ENCODE peak calls at places on chromosomes 1 and 21, in seven cellular contexts. One of them, this sample, is unnamed. For H3K36me3, the result is how much of the 10 kb centered on the place peaks cover.

GRCh38 chr1:225866061-225866844 is 15.9 kb downstream of the TMEM63A start:
- DNase-seq in HCT116: no peak
- DNase-seq in endodermal cell: no peak
- DNase-seq in Peyer's patch: peak
- DNase-seq in kidney epithelial cell: no peak
- DNase-seq in mammary epithelial cell: no peak
- DNase-seq in stomach: no peak
- DNase-seq in this sample: no peak

GRCh38 chr1:240946926-240947325 is 335.0 kb upstream of the GREM2 start:
- DNase-seq in Peyer's patch: no peak
- DNase-seq in kidney epithelial cell: no peak
- DNase-seq in mammary epithelial cell: no peak
- DNase-seq in HCT116: no peak
- DNase-seq in stomach: no peak
- DNase-seq in endodermal cell: peak
- DNase-seq in this sample: no peak

GRCh38 chr1:204713541-204713940 is 28.0 kb upstream of the LRRN2 start:
- DNase-seq in mammary epithelial cell: no peak
- DNase-seq in endodermal cell: no peak
- DNase-seq in stomach: no peak
- DNase-seq in HCT116: no peak
- DNase-seq in kidney epithelial cell: no peak
- DNase-seq in Peyer's patch: no peak
- DNase-seq in this sample: no peak

GRCh38 chr21:41052820-41053555 is 115.0 kb upstream of the BACE2 start:
- DNase-seq in endodermal cell: no peak
- DNase-seq in stomach: no peak
- DNase-seq in kidney epithelial cell: no peak
- DNase-seq in HCT116: no peak
- DNase-seq in mammary epithelial cell: no peak
- DNase-seq in Peyer's patch: no peak
- DNase-seq in this sample: no peak

GRCh38 chr21:42799516-42799915 is 79.8 kb downstream of the WDR4 start:
- DNase-seq in Peyer's patch: no peak
- DNase-seq in kidney epithelial cell: no peak
- DNase-seq in stomach: no peak
- DNase-seq in mammary epithelial cell: peak
- DNase-seq in endodermal cell: peak
- DNase-seq in HCT116: no peak
- DNase-seq in this sample: no peak

GRCh38 chr1:27521336-27522147 is 31.6 kb upstream of the WASF2 start:
- DNase-seq in endodermal cell: no peak
- DNase-seq in kidney epithelial cell: no peak
- DNase-seq in stomach: no peak
- DNase-seq in Peyer's patch: no peak
- DNase-seq in mammary epithelial cell: no peak
- DNase-seq in HCT116: no peak
- DNase-seq in this sample: no peak

GRCh38 chr1:202319381-202320080 is 22.2 kb downstream of the UBE2T start:
- DNase-seq in HCT116: no peak
- DNase-seq in stomach: no peak
- DNase-seq in mammary epithelial cell: peak
- DNase-seq in Peyer's patch: no peak
- DNase-seq in kidney epithelial cell: no peak
- DNase-seq in endodermal cell: no peak
- DNase-seq in this sample: no peak

GRCh38 chr1:222923506-222923905 is 108.7 kb downstream of the DISP1 start:
- DNase-seq in HCT116: no peak
- DNase-seq in endodermal cell: no peak
- DNase-seq in kidney epithelial cell: no peak
- DNase-seq in mammary epithelial cell: no peak
- DNase-seq in stomach: no peak
- DNase-seq in Peyer's patch: no peak
- DNase-seq in this sample: no peak

GRCh38 chr1:158121604-158122254 is 59.0 kb upstream of the CD1D start:
- DNase-seq in endodermal cell: peak
- DNase-seq in stomach: no peak
- DNase-seq in kidney epithelial cell: no peak
- DNase-seq in Peyer's patch: peak
- DNase-seq in HCT116: peak
- DNase-seq in mammary epithelial cell: peak
- DNase-seq in this sample: no peak

DNA sequence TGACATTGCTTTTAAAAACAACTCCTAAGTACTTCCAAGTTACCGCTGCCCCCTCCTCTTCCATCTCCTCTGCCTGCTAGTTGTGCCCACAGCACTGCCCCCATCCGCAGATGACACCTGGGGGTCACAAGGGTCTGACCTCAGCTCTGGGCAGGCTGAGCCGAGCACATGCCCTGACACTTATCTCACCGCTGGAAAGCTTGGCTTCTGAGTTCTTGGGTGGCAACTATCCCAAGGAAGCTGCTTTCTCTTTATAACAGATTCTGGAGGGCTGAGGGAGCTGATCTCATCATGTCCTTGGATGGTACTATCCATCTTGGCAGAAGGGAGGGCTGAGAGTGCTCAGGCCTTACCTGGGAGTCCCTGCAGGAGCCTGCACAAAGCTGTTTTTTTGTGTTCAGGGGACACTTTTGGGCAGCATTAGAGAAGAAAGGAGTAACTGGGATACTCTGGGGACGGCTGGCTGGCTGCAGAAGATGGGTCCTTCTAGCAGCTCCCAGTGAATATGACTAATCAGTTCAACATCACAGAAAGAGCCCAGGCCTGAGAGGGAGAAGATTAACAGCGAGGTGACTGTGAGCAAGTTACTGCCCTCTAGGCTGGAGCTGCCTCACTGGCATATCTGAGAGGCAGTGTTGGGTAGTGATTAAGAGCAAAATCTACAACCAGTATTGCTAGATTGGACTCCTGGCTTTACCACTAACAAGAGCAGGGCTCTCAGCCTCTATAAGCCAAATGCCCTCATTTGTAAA is 71.6 kb downstream of the PLXNA2 start:
- DNase-seq in stomach: no peak
- DNase-seq in kidney epithelial cell: no peak
- DNase-seq in Peyer's patch: no peak
- DNase-seq in HCT116: no peak
- DNase-seq in mammary epithelial cell: no peak
- DNase-seq in endodermal cell: no peak
- DNase-seq in this sample: no peak
- H3K36me3 ChIP-seq in stomach: under half
- H3K36me3 ChIP-seq in kidney epithelial cell: under half
- H3K36me3 ChIP-seq in Peyer's patch: under half
- H3K36me3 ChIP-seq in HCT116: under half
- H3K36me3 ChIP-seq in mammary epithelial cell: under half
- H3K36me3 ChIP-seq in endodermal cell: half or more
- H3K36me3 ChIP-seq in this sample: under half

DNA sequence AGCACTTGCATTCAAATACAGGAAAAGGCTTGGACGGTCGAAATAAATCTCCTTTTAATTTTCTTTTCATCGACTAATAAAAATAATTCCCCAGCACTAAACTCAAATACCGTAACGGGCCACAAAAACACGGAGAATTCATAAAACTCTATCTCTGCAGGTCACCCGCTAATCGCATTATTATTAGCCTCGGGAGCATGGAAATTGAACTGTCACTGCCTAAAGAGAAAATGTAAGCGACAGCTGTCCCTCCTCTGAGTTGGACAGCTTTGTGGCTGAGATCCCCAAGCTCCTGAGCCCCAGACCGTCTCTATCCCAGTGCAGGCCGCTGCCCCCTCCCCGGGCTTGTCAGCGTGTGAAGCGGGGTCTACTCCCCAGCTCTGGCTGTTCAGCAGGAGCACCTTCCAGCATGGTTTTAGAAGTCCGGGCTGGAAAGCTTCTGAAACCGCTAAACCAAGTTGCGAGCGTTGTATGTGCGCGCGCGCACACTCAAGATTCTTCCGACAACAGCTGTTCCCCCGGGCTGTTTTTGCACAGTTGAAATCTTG is 1.8 kb downstream of the TBX15 start:
- DNase-seq in Peyer's patch: no peak
- DNase-seq in stomach: no peak
- DNase-seq in HCT116: no peak
- DNase-seq in mammary epithelial cell: no peak
- DNase-seq in kidney epithelial cell: no peak
- DNase-seq in endodermal cell: peak
- DNase-seq in this sample: no peak
- H3K4me3 ChIP-seq in Peyer's patch: no peak
- H3K4me3 ChIP-seq in stomach: no peak
- H3K4me3 ChIP-seq in HCT116: no peak
- H3K4me3 ChIP-seq in mammary epithelial cell: no peak
- H3K4me3 ChIP-seq in kidney epithelial cell: no peak
- H3K4me3 ChIP-seq in endodermal cell: peak
- H3K4me3 ChIP-seq in this sample: peak

GRCh38 chr1:87330954-87331318 is 2.3 kb downstream of the LMO4 start:
- DNase-seq in stomach: no peak
- DNase-seq in HCT116: no peak
- DNase-seq in Peyer's patch: no peak
- DNase-seq in mammary epithelial cell: no peak
- DNase-seq in endodermal cell: peak
- DNase-seq in kidney epithelial cell: no peak
- DNase-seq in this sample: no peak

GRCh38 chr1:87330201-87330953 is 1.7 kb downstream of the LMO4 start:
- DNase-seq in kidney epithelial cell: no peak
- DNase-seq in Peyer's patch: peak
- DNase-seq in endodermal cell: peak
- DNase-seq in stomach: peak
- DNase-seq in mammary epithelial cell: peak
- DNase-seq in HCT116: no peak
- DNase-seq in this sample: no peak

GRCh38 chr1:87333692-87334347 is 5.1 kb downstream of the LMO4 start:
- DNase-seq in HCT116: no peak
- DNase-seq in kidney epithelial cell: no peak
- DNase-seq in endodermal cell: no peak
- DNase-seq in Peyer's patch: no peak
- DNase-seq in mammary epithelial cell: no peak
- DNase-seq in stomach: no peak
- DNase-seq in this sample: no peak

GRCh38 chr1:87329756-87330200 is 1.1 kb downstream of the LMO4 start:
- DNase-seq in HCT116: no peak
- DNase-seq in mammary epithelial cell: no peak
- DNase-seq in stomach: no peak
- DNase-seq in kidney epithelial cell: no peak
- DNase-seq in Peyer's patch: no peak
- DNase-seq in endodermal cell: no peak
- DNase-seq in this sample: no peak

GRCh38 chr1:87331319-87332269 is 2.9 kb downstream of the LMO4 start:
- DNase-seq in stomach: peak
- DNase-seq in HCT116: peak
- DNase-seq in mammary epithelial cell: peak
- DNase-seq in kidney epithelial cell: no peak
- DNase-seq in endodermal cell: peak
- DNase-seq in Peyer's patch: peak
- DNase-seq in this sample: no peak
- TF ChIP-seq CTCF in stomach: no peak
- TF ChIP-seq CTCF in HCT116: peak
- TF ChIP-seq CTCF in mammary epithelial cell: peak
- TF ChIP-seq CTCF in kidney epithelial cell: peak
- TF ChIP-seq CTCF in endodermal cell: peak
- TF ChIP-seq CTCF in Peyer's patch: no peak
- TF ChIP-seq CTCF in this sample: peak

GRCh38 chr1:10295471-10296085 is 85.2 kb downstream of the KIF1B start:
- DNase-seq in stomach: no peak
- DNase-seq in kidney epithelial cell: no peak
- DNase-seq in endodermal cell: no peak
- DNase-seq in mammary epithelial cell: no peak
- DNase-seq in Peyer's patch: no peak
- DNase-seq in HCT116: no peak
- DNase-seq in this sample: no peak
- H3K36me3 ChIP-seq in stomach: half or more
- H3K36me3 ChIP-seq in kidney epithelial cell: under half
- H3K36me3 ChIP-seq in endodermal cell: half or more
- H3K36me3 ChIP-seq in mammary epithelial cell: under half
- H3K36me3 ChIP-seq in Peyer's patch: half or more
- H3K36me3 ChIP-seq in HCT116: under half
- H3K36me3 ChIP-seq in this sample: under half

GRCh38 chr1:24993871-24994270 is 63.8 kb upstream of the RUNX3 start:
- DNase-seq in kidney epithelial cell: no peak
- DNase-seq in stomach: no peak
- DNase-seq in Peyer's patch: no peak
- DNase-seq in HCT116: no peak
- DNase-seq in endodermal cell: no peak
- DNase-seq in mammary epithelial cell: no peak
- DNase-seq in this sample: no peak

GRCh38 chr1:24992761-24993211 is 62.7 kb upstream of the RUNX3 start:
- DNase-seq in Peyer's patch: peak
- DNase-seq in kidney epithelial cell: no peak
- DNase-seq in HCT116: no peak
- DNase-seq in stomach: no peak
- DNase-seq in mammary epithelial cell: no peak
- DNase-seq in endodermal cell: no peak
- DNase-seq in this sample: no peak

GRCh38 chr1:24991242-24992037 is 61.4 kb upstream of the RUNX3 start:
- DNase-seq in kidney epithelial cell: no peak
- DNase-seq in HCT116: no peak
- DNase-seq in Peyer's patch: no peak
- DNase-seq in mammary epithelial cell: no peak
- DNase-seq in stomach: no peak
- DNase-seq in endodermal cell: no peak
- DNase-seq in this sample: no peak

GRCh38 chr1:24990796-24991195 is 60.7 kb upstream of the RUNX3 start:
- DNase-seq in stomach: no peak
- DNase-seq in HCT116: no peak
- DNase-seq in mammary epithelial cell: no peak
- DNase-seq in Peyer's patch: no peak
- DNase-seq in kidney epithelial cell: no peak
- DNase-seq in endodermal cell: no peak
- DNase-seq in this sample: no peak

DNA sequence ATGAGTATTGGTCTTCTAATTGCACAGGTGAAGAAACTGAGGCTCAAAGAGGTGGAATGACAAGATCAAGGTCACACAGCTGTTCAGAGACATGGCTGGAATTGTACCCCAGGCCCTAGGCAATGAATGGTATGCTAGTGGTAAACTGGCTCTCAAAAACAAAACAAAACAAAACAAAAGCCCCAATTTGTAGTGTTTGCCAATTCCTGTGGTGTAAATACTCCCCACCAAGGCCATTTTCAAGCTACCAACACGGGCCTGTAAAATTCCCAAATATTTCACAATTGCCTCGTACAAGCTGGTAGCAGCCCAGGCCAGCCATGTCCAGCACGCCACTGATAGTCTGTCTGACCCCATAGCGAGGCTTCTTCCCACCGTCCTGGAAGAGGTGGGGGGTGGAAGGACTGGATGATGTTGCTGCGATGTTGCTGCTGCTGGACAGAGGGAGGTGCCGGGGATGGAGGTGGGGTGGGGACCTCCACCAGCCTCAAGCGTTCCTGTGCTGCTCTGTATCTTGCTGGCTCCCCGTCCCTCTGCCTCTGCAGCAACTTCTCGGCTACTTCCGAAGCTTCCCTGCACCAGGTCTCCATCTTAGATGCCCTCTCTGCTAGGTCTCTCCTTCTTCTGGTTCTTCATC is 62.2 kb upstream of the RUNX3 start:
- DNase-seq in stomach: no peak
- DNase-seq in HCT116: no peak
- DNase-seq in mammary epithelial cell: no peak
- DNase-seq in endodermal cell: no peak
- DNase-seq in Peyer's patch: no peak
- DNase-seq in kidney epithelial cell: no peak
- DNase-seq in this sample: no peak
- H3K4me3 ChIP-seq in stomach: no peak
- H3K4me3 ChIP-seq in HCT116: no peak
- H3K4me3 ChIP-seq in mammary epithelial cell: no peak
- H3K4me3 ChIP-seq in endodermal cell: no peak
- H3K4me3 ChIP-seq in Peyer's patch: no peak
- H3K4me3 ChIP-seq in kidney epithelial cell: no peak
- H3K4me3 ChIP-seq in this sample: no peak

This sample was measured in BJ.